ENCODE peak calls at places on chromosomes 11 and 22, in eight cellular contexts. K, M, Q, H, T, V, I and B are unnamed samples. For H3K4me1, the result is how much of the 10 kb centered on the place peaks cover.

GRCh38 chr11:112511271-112511670 is 250.6 kb upstream of the PLET1 start:
- DNase-seq in K (no peak), M (no peak), Q (no peak), H (no peak), T (no peak), V (no peak), I (no peak), B (no peak)

GRCh38 chr11:112652786-112653390 is 308.3 kb upstream of the NCAM1 start:
- DNase-seq in K (no peak), M (no peak), Q (no peak), H (no peak), T (no peak), V (no peak), I (no peak), B (no peak)

GRCh38 chr22:24813861-24814770 is 8.1 kb downstream of the SGSM1 start:
- DNase-seq in K (no peak), M (no peak), Q (no peak), H (no peak), T (no peak), V (no peak), I (no peak), B (no peak)

GRCh38 chr22:36237462-36238347 is 1.6 kb downstream of the APOL2 start:
- DNase-seq in K (no peak), M (no peak), Q (no peak), H (no peak), T (peak), V (no peak), I (no peak), B (no peak)

GRCh38 chr22:30238661-30239420 is 7.7 kb downstream of the LIF start:
- DNase-seq in K (no peak), M (peak), Q (no peak), H (peak), T (no peak), V (peak), I (peak), B (peak)

GRCh38 chr11:66157182-66157864 is 87.3 kb downstream of the PACS1 start:
- DNase-seq in K (no peak), M (no peak), Q (no peak), H (peak), T (no peak), V (no peak), I (no peak), B (no peak)

GRCh38 chr11:102763440-102763839 is 17.0 kb downstream of the MMP10 start:
- DNase-seq in K (no peak), M (no peak), Q (no peak), H (no peak), T (no peak), V (no peak), I (no peak), B (no peak)

GRCh38 chr22:48228468-48228867 is 1466.0 kb downstream of the TBC1D22A start:
- DNase-seq in K (no peak), M (no peak), Q (no peak), H (no peak), T (peak), V (no peak), I (peak), B (no peak)

GRCh38 chr11:9774591-9775392 is 110.9 kb downstream of the SWAP70 start:
- DNase-seq in K (no peak), M (no peak), Q (no peak), H (peak), T (peak), V (no peak), I (peak), B (no peak)

GRCh38 chr11:6319879-6320410 is 356 bp downstream of the CAVIN3 start:
- DNase-seq in K (peak), M (peak), Q (peak), H (peak), T (peak), V (peak), I (peak), B (peak)

GRCh38 chr22:31096637-31097274 is 10.6 kb downstream of the SELENOM start:
- DNase-seq in K (no peak), M (peak), Q (no peak), H (no peak), T (no peak), V (no peak), I (no peak), B (peak)

GRCh38 chr22:33112606-33113005 is 54.4 kb upstream of the SYN3 start:
- DNase-seq in K (no peak), M (no peak), Q (no peak), H (no peak), T (no peak), V (no peak), I (no peak), B (no peak)

GRCh38 chr22:47138898-47139789 is 376.7 kb downstream of the TBC1D22A start:
- DNase-seq in K (no peak), M (no peak), Q (no peak), H (no peak), T (no peak), V (no peak), I (peak), B (no peak)

GRCh38 chr11:128323381-128323780 is 264.0 kb downstream of the ETS1 start:
- DNase-seq in K (no peak), M (no peak), Q (no peak), H (peak), T (no peak), V (no peak), I (peak), B (no peak)

GRCh38 chr11:15911377-15912044 is 444.8 kb downstream of the SOX6 start:
- DNase-seq in K (peak), M (no peak), Q (no peak), H (peak), T (peak), V (peak), I (peak), B (peak)

DNA sequence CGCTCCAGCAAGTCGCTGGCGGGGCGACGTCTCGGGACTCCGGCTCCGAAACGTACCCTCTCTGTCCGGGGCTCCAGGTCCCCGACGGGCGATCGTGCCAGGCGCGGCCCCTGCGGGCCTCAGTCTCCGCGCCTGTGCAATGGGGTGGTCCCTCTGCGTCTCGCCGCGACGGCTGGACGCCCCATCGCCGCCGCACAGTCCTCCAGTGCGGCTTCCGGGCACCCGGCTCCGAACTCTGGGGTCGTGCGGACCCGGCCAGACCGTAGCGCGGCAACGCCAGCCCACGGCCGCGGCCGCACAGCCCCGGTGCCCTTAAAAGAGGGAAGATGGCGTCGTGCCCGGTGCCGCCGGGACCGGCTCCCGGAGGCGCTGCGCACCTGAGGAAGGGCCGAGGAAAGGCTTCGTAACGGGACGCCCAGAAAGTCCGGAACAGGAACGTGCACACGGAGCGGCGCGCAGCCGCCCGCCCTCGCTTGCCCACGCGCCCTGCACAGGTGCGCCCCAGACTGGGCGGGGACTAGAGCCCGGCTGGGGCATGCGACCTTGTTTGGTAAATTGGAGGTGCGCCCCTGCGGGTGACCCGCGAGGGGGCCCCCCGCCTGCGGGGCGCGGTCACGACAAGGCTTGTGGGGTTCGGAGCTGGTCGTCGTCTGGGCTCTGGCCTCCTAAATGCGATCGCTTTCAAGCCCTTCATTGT is 525 bp downstream of the BIK start:
- DNase-seq in K (peak), M (peak), Q (no peak), H (no peak), T (no peak), V (no peak), I (peak), B (no peak)
- H3K4me1 ChIP-seq in K (under half), M (under half), Q (under half), H (under half), T (under half), V (under half), I (under half), B (under half)

GRCh38 chr11:43899094-43899493 is 18.5 kb downstream of the ALKBH3 start:
- DNase-seq in K (no peak), M (no peak), Q (no peak), H (no peak), T (no peak), V (no peak), I (no peak), B (no peak)
- H3K27ac ChIP-seq in K (no peak), M (no peak), Q (no peak), H (no peak), T (no peak), V (no peak), I (no peak), B (no peak)

GRCh38 chr11:71448257-71449161 is at the start of gene DHCR7:
- DNase-seq in K (peak), M (peak), Q (peak), H (peak), T (peak), V (peak), I (peak), B (peak)
- TF ChIP-seq POLR2A in K (peak), M (peak), Q (peak), H (peak), T (peak), V (peak), I (no peak), B (peak)

GRCh38 chr11:67396258-67396581 is 4.4 kb downstream of the RAD9A start:
- DNase-seq in K (no peak), M (no peak), Q (no peak), H (no peak), T (no peak), V (no peak), I (no peak), B (no peak)

GRCh38 chr11:67398661-67399563 is 2.7 kb downstream of the PPP1CA start:
- DNase-seq in K (no peak), M (no peak), Q (no peak), H (no peak), T (no peak), V (no peak), I (no peak), B (no peak)

GRCh38 chr11:67397986-67398660 is 3.5 kb downstream of the PPP1CA start:
- DNase-seq in K (no peak), M (no peak), Q (no peak), H (no peak), T (no peak), V (no peak), I (no peak), B (no peak)

GRCh38 chr11:67396587-67397398 is 4.9 kb downstream of the PPP1CA start:
- DNase-seq in K (no peak), M (peak), Q (no peak), H (no peak), T (no peak), V (no peak), I (no peak), B (no peak)

GRCh38 chr11:67397536-67397935 is 4.1 kb downstream of the PPP1CA start:
- DNase-seq in K (no peak), M (no peak), Q (no peak), H (no peak), T (no peak), V (no peak), I (no peak), B (no peak)
- H3K4me1 ChIP-seq in K (under half), M (under half), Q (under half), H (under half), T (under half), V (under half), I (under half), B (under half)

DNA sequence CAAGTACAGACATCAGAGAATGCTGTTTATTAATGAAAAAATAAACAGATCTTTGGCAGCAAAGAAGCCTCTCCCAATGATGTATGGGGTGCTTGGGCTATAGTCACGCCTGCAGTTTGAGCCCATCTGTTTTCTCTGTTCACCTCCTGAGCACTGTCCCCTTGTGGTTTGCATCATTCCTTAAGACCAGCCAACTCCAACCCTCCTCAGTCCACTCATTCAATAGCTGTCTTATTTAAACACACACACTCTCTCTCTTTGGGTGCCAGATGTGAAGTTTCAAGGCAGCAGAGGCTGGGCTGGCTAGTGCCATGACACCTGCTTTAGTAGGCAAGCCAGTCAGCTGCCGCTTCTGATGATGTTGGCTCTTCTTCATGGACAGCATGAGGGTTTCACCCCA is 58.1 kb downstream of the POLD3 start:
- DNase-seq in K (no peak), M (no peak), Q (no peak), H (no peak), T (no peak), V (no peak), I (no peak), B (no peak)
- H3K27ac ChIP-seq in K (no peak), M (no peak), Q (no peak), H (no peak), T (no peak), V (no peak), I (no peak), B (no peak)